ENCODE peak calls at places on chromosomes 11 and 22, in nine cellular contexts. Z is epithelial cell of esophagus; N is GF-D8; D is Daoy; J is central memory CD4-positive, alpha-beta T cell; G is AG09309; Y is pancreas; F is heart left ventricle; I is stomach. S is an unnamed sample.

GRCh38 chr11:19873730-19874129 is 161.1 kb downstream of the NAV2 start:
- DNase-seq in Z (no peak), N (no peak), D (no peak), J (no peak), G (no peak), Y (no peak), F (no peak), I (no peak), S (no peak)

GRCh38 chr11:16807306-16807705 is 68.9 kb downstream of the C11orf58 start:
- DNase-seq in Z (no peak), N (no peak), D (no peak), J (no peak), G (no peak), Y (no peak), F (no peak), I (no peak), S (no peak)

GRCh38 chr11:1628506-1629325 is 859 bp upstream of the KRTAP5-5 start:
- DNase-seq in Z (peak), N (no peak), D (peak), J (peak), G (no peak), Y (peak), F (peak), I (peak), S (peak)

GRCh38 chr11:61749607-61750217 is 2.7 kb upstream of the MYRF start:
- DNase-seq in Z (no peak), N (no peak), D (no peak), J (no peak), G (no peak), Y (no peak), F (no peak), I (no peak), S (no peak)

GRCh38 chr11:114058026-114058706 is 1.3 kb upstream of the ZBTB16 start:
- DNase-seq in Z (peak), N (no peak), D (no peak), J (no peak), G (no peak), Y (no peak), F (no peak), I (no peak), S (no peak)

GRCh38 chr11:3959015-3959917 is 103.8 kb downstream of the STIM1 start:
- DNase-seq in Z (peak), N (no peak), D (peak), J (no peak), G (peak), Y (no peak), F (no peak), I (no peak), S (no peak)

GRCh38 chr11:69868003-69868865 is 49.0 kb upstream of the FGF3 start:
- DNase-seq in Z (no peak), N (no peak), D (no peak), J (no peak), G (no peak), Y (no peak), F (no peak), I (no peak), S (no peak)

GRCh38 chr11:13289081-13289480 is 11.5 kb downstream of the BMAL1 start:
- DNase-seq in Z (peak), N (no peak), D (peak), J (no peak), G (no peak), Y (no peak), F (no peak), I (no peak), S (no peak)

GRCh38 chr11:43573233-43573632 is 107.3 kb upstream of the HSD17B12 start:
- DNase-seq in Z (peak), N (no peak), D (peak), J (no peak), G (no peak), Y (no peak), F (no peak), I (no peak), S (no peak)

GRCh38 chr11:134317103-134317502 is 14.7 kb upstream of the GLB1L2 start:
- DNase-seq in Z (no peak), N (no peak), D (no peak), J (no peak), G (no peak), Y (no peak), F (no peak), I (no peak), S (no peak)

GRCh38 chr11:107011977-107012376 is 6.3 kb downstream of the GUCY1A2 start:
- DNase-seq in Z (no peak), N (no peak), D (peak), J (no peak), G (no peak), Y (no peak), F (no peak), I (no peak), S (no peak)

GRCh38 chr22:47022075-47022473 is 259.6 kb downstream of the TBC1D22A start:
- DNase-seq in Z (no peak), N (no peak), D (no peak), J (no peak), G (no peak), Y (no peak), F (no peak), I (peak), S (no peak)

GRCh38 chr11:30357872-30358271 is 35.0 kb downstream of the ARL14EP start:
- DNase-seq in Z (no peak), N (no peak), D (no peak), J (no peak), G (no peak), Y (no peak), F (no peak), I (no peak), S (no peak)

GRCh38 chr22:33756508-33756949 is 163.7 kb downstream of the LARGE1 start:
- DNase-seq in Z (no peak), N (no peak), D (peak), J (no peak), G (no peak), Y (no peak), F (no peak), I (no peak), S (no peak)

GRCh38 chr22:37971475-37972434 is 12.6 kb downstream of the SOX10 start:
- DNase-seq in Z (no peak), N (no peak), D (no peak), J (no peak), G (no peak), Y (no peak), F (no peak), I (no peak), S (no peak)

GRCh38 chr22:25540128-25540790 is 24.2 kb upstream of the GRK3 start:
- DNase-seq in Z (no peak), N (no peak), D (no peak), J (no peak), G (no peak), Y (no peak), F (no peak), I (no peak), S (no peak)

GRCh38 chr11:82775736-82776346 is 42.2 kb upstream of the FAM181B start:
- DNase-seq in Z (peak), N (no peak), D (peak), J (no peak), G (peak), Y (no peak), F (no peak), I (no peak), S (peak)

GRCh38 chr22:36439481-36440271 is 41.8 kb downstream of the TXN2 start:
- DNase-seq in Z (peak), N (no peak), D (peak), J (no peak), G (peak), Y (no peak), F (peak), I (no peak), S (no peak)

GRCh38 chr11:45949992-45950407 is 27.5 kb downstream of the LARGE2 start:
- DNase-seq in Z (no peak), N (no peak), D (no peak), J (no peak), G (no peak), Y (no peak), F (no peak), I (no peak), S (no peak)

GRCh38 chr11:87281496-87281895 is 243.8 kb downstream of the TMEM135 start:
- DNase-seq in Z (peak), N (peak), D (peak), J (no peak), G (peak), Y (no peak), F (no peak), I (no peak), S (no peak)

GRCh38 chr11:66854231-66854661 is 2.6 kb upstream of the LRFN4 start:
- DNase-seq in Z (no peak), N (no peak), D (no peak), J (no peak), G (no peak), Y (peak), F (peak), I (no peak), S (no peak)

GRCh38 chr11:66970808-66971442 is 4.2 kb upstream of the C11orf86 start:
- DNase-seq in Z (peak), N (no peak), D (peak), J (no peak), G (peak), Y (no peak), F (no peak), I (no peak), S (no peak)

GRCh38 chr11:110295487-110296225 is 758 bp downstream of the RDX start:
- DNase-seq in Z (peak), N (peak), D (peak), J (peak), G (no peak), Y (no peak), F (peak), I (peak), S (peak)

GRCh38 chr11:130636672-130637463 is 188.4 kb downstream of the ADAMTS15 start:
- DNase-seq in Z (peak), N (no peak), D (peak), J (no peak), G (no peak), Y (no peak), F (no peak), I (no peak), S (no peak)

GRCh38 chr11:46917109-46918086 is 952 bp downstream of the LRP4 start:
- DNase-seq in Z (no peak), N (no peak), D (no peak), J (no peak), G (no peak), Y (peak), F (no peak), I (no peak), S (peak)

GRCh38 chr22:42343551-42344081 is 73.2 kb upstream of the TCF20 start:
- DNase-seq in Z (no peak), N (no peak), D (peak), J (peak), G (no peak), Y (no peak), F (no peak), I (no peak), S (no peak)

GRCh38 chr11:15179167-15179566 is 64.4 kb downstream of the INSC start:
- DNase-seq in Z (no peak), N (no peak), D (no peak), J (no peak), G (peak), Y (no peak), F (no peak), I (no peak), S (no peak)

GRCh38 chr11:66081505-66081904 is 11.4 kb downstream of the PACS1 start:
- DNase-seq in Z (peak), N (peak), D (peak), J (peak), G (no peak), Y (no peak), F (no peak), I (peak), S (no peak)

S was measured in Peyer's patch.